ENCODE peak calls at places on chromosomes 5 and 9, in seven cellular contexts. K, M, T, F, G, D and Y are unnamed samples.

GRCh38 chr5:1161108-1161831 is 40.1 kb upstream of the SLC6A19 start:
- DNase-seq in K (no peak), G (no peak), D (no peak), F (no peak), T (no peak), M (no peak), Y (no peak)

GRCh38 chr9:2591967-2592366 is 29.6 kb upstream of the VLDLR start:
- DNase-seq in T (no peak), K (no peak), M (no peak), D (no peak), G (no peak), F (no peak), Y (no peak)

GRCh38 chr5:146447734-146448380 is 724 bp downstream of the TCERG1 start:
- DNase-seq in M (no peak), F (no peak), T (peak), G (peak), K (no peak), D (no peak), Y (no peak)

GRCh38 chr9:38026021-38026809 is 42.8 kb downstream of the SHB start:
- DNase-seq in D (peak), K (no peak), T (peak), M (no peak), G (peak), F (no peak), Y (no peak)

GRCh38 chr5:55734658-55735057 is 3.2 kb upstream of the DDX4 start:
- DNase-seq in T (no peak), G (no peak), F (no peak), K (no peak), D (no peak), M (no peak), Y (no peak)

GRCh38 chr5:81247441-81247972 is 14.4 kb downstream of the CKMT2 start:
- DNase-seq in M (no peak), F (no peak), D (no peak), G (peak), T (peak), K (no peak), Y (no peak)

GRCh38 chr5:67221487-67222242 is 25.1 kb upstream of the CD180 start:
- DNase-seq in T (no peak), D (no peak), F (peak), K (no peak), M (no peak), G (no peak), Y (no peak)

GRCh38 chr5:93454896-93455295 is 126.1 kb downstream of the NR2F1-AS1 start:
- DNase-seq in M (no peak), D (no peak), G (no peak), K (no peak), T (no peak), F (no peak), Y (no peak)

GRCh38 chr9:134943411-134943810 is 25.7 kb upstream of the FCN1 start:
- DNase-seq in F (no peak), T (no peak), D (no peak), K (no peak), G (no peak), M (no peak), Y (peak)

GRCh38 chr5:88818296-88818695 is 64.7 kb downstream of the MEF2C start:
- DNase-seq in K (no peak), G (no peak), M (no peak), D (no peak), F (no peak), T (no peak), Y (no peak)

GRCh38 chr5:88823201-88823600 is 59.8 kb downstream of the MEF2C start:
- DNase-seq in G (no peak), D (no peak), F (no peak), M (no peak), K (no peak), T (no peak), Y (no peak)

GRCh38 chr5:88819332-88819999 is 63.5 kb downstream of the MEF2C start:
- DNase-seq in G (no peak), F (no peak), K (no peak), M (no peak), T (no peak), D (no peak), Y (no peak)

GRCh38 chr5:88820581-88820980 is 62.4 kb downstream of the MEF2C start:
- DNase-seq in K (no peak), F (no peak), G (no peak), T (no peak), D (no peak), M (no peak), Y (no peak)

GRCh38 chr5:88821161-88821560 is 61.8 kb downstream of the MEF2C start:
- DNase-seq in M (no peak), T (no peak), G (no peak), K (no peak), F (no peak), D (no peak), Y (no peak)
- TF ChIP-seq CTCF in M (no peak), T (no peak), G (no peak), K (no peak), F (no peak), D (no peak), Y (no peak)

GRCh38 chr5:150782850-150783249 is 4.3 kb downstream of the SMIM3 start:
- DNase-seq in G (no peak), F (no peak), D (no peak), K (no peak), T (no peak), M (no peak), Y (no peak)
- H3K4me3 ChIP-seq in G (no peak), F (no peak), D (no peak), K (peak), T (no peak), M (no peak), Y (no peak)

GRCh38 chr9:34125681-34126206 is 754 bp downstream of the DCAF12 start:
- DNase-seq in M (no peak), T (peak), D (no peak), G (peak), K (no peak), F (peak), Y (no peak)

GRCh38 chr9:34124923-34125322 is 1.6 kb downstream of the DCAF12 start:
- DNase-seq in D (no peak), K (no peak), F (no peak), T (no peak), M (no peak), G (peak), Y (no peak)

GRCh38 chr9:34124103-34124502 is 2.4 kb downstream of the DCAF12 start:
- DNase-seq in M (no peak), D (no peak), K (no peak), G (no peak), T (no peak), F (no peak), Y (no peak)

GRCh38 chr9:34127035-34127948 is 794 bp upstream of the DCAF12 start:
- DNase-seq in F (no peak), D (no peak), G (no peak), T (no peak), K (no peak), M (no peak), Y (no peak)

GRCh38 chr9:34126207-34127034 is at the start of gene DCAF12:
- DNase-seq in D (peak), T (peak), F (peak), M (peak), G (peak), K (peak), Y (peak)
- TF ChIP-seq CTCF in D (no peak), T (no peak), F (no peak), M (no peak), G (no peak), K (no peak), Y (no peak)

GRCh38 chr5:64690417-64691151 is at the start of gene SHISAL2B:
- DNase-seq in M (no peak), D (no peak), G (peak), T (peak), K (no peak), F (peak), Y (no peak)
- H3K4me3 ChIP-seq in M (no peak), D (peak), G (no peak), T (peak), K (no peak), F (peak), Y (no peak)

DNA sequence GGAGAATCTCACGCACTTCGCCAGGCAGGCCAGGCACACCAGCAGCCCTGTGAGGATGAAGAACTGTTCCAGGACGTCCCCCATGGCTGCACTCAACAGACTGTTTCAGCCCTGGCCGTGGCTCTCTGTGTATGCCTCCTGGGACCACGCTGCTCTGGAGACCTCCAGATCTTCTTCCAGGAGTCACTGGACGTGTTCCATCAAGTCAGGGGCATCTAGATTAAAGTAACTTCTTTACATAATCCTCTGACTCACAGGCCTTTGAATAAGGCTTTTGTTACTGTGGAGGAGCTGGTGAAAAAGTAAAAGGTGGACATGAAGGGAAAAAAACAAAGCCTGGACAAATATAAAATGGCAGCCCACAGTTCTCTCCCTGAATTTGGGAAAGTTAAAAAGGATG is at the start of gene HSD17B3:
- DNase-seq in G (no peak), T (no peak), F (no peak), M (no peak), K (no peak), D (no peak), Y (no peak)
- TF ChIP-seq CTCF in G (no peak), T (no peak), F (no peak), M (no peak), K (no peak), D (no peak), Y (no peak)

DNA sequence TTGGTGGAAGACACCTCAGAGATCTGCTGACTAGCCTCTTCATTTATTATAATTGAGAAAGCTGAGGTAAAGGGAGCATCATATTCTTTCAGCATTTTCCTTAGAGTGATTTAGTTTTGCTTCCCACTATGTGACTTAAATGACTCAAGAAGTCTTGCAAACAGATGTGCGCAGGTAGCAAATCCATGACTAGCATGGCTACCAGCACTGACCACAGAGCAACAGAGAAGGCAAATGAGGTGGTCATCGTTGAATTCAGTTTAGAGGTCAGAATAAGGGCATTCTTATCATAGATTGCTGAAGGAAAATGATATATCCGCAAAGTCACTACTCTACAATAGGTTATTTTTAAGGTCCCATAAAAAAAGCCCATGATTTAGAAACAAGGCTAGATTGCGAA is 162.2 kb downstream of the PIK3R1 start:
- DNase-seq in T (no peak), M (no peak), F (no peak), K (no peak), G (no peak), D (no peak), Y (no peak)
- H3K4me3 ChIP-seq in T (no peak), M (no peak), F (no peak), K (no peak), G (no peak), D (no peak), Y (no peak)

GRCh38 chr9:98045234-98046160 is 11.0 kb upstream of the NANS start:
- DNase-seq in T (no peak), M (no peak), D (no peak), K (no peak), G (no peak), F (no peak), Y (no peak)
- TF ChIP-seq CTCF in T (no peak), M (no peak), D (no peak), K (no peak), G (no peak), F (no peak), Y (peak)

GRCh38 chr5:178984145-178985072 is 10.7 kb downstream of the GRM6 start:
- DNase-seq in F (no peak), T (no peak), D (no peak), K (no peak), M (no peak), G (no peak), Y (no peak)
- H3K4me3 ChIP-seq in F (no peak), T (no peak), D (no peak), K (no peak), M (no peak), G (no peak), Y (no peak)

GRCh38 chr9:34674440-34674839 is 12.0 kb upstream of the CCL27 start:
- DNase-seq in K (no peak), T (no peak), G (no peak), D (no peak), M (no peak), F (no peak), Y (no peak)

GRCh38 chr9:34671307-34671706 is 8.8 kb upstream of the CCL27 start:
- DNase-seq in K (no peak), M (no peak), F (no peak), G (no peak), D (no peak), T (no peak), Y (no peak)

GRCh38 chr9:34669809-34670562 is 7.5 kb upstream of the CCL27 start:
- DNase-seq in T (no peak), K (no peak), D (no peak), M (no peak), F (no peak), G (no peak), Y (no peak)

GRCh38 chr9:34675874-34676273 is 13.4 kb upstream of the CCL27 start:
- DNase-seq in K (no peak), F (no peak), T (no peak), G (peak), M (no peak), D (no peak), Y (no peak)

DNA sequence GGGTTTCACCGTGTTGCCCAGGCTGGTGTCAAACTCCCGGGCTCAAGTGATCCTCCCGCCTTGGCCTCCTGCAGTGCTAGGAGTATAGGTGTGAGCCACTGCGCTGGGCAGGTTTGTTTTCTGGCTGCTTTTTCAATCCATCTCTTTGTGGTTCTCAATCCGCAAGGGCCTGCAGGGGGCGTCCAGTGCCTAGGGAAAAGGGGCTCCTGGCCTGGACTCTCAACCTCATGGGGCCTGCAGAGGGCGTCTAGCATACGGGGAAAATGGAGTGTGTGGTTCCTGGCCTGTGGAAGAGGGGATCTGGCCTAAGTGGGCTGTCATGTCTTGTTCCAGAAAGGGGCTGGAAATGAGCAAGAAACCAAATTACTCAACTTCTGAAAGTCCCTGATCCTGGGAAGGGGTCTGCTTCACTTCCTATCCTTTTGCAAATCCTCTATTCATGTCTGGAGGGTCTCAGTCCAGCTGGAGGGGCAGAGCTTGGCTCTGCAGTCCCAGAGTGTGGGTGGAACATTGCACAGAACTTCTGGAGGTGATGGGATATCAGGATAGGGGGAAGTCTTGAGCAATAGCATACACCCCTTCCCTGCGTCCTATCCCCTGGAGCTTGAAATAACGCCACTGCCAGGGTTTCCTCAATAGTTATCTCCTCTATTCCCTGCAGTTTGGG is 12.7 kb upstream of the CCL27 start:
- DNase-seq in F (peak), D (no peak), K (no peak), T (peak), M (peak), G (peak), Y (no peak)
- TF ChIP-seq CTCF in F (peak), D (no peak), K (peak), T (peak), M (peak), G (peak), Y (peak)

GRCh38 chr5:61624966-61625681 is 293.1 kb downstream of the ZSWIM6 start:
- DNase-seq in T (no peak), G (peak), D (no peak), M (no peak), F (no peak), K (no peak), Y (no peak)
- H3K4me3 ChIP-seq in T (peak), G (peak), D (peak), M (no peak), F (peak), K (no peak), Y (peak)